ENCODE peak calls at places on chromosomes 1 and 21, in nine cellular contexts. C, L, M, I, R, B, W, H and P are unnamed samples.

GRCh38 chr1:232554431-232554830 is 75.5 kb downstream of the SIPA1L2 start:
- DNase-seq in H (no peak), I (no peak), M (no peak), R (no peak), B (no peak), W (no peak), L (no peak), C (no peak), P (no peak)

GRCh38 chr1:53754484-53755312 is 15.7 kb upstream of the GLIS1 start:
- DNase-seq in W (no peak), I (peak), L (no peak), H (no peak), B (no peak), R (peak), M (no peak), C (peak), P (no peak)

GRCh38 chr1:162889989-162890388 is 29.0 kb upstream of the CCDC190 start:
- DNase-seq in C (no peak), L (no peak), H (no peak), I (no peak), R (no peak), B (no peak), W (no peak), M (no peak), P (no peak)

GRCh38 chr1:232529747-232530146 is 100.2 kb downstream of the SIPA1L2 start:
- DNase-seq in W (no peak), L (no peak), H (no peak), C (no peak), I (no peak), M (no peak), B (no peak), R (no peak), P (no peak)

GRCh38 chr1:46749403-46749802 is 30.5 kb upstream of the EFCAB14 start:
- DNase-seq in R (no peak), I (no peak), H (no peak), C (no peak), B (no peak), L (no peak), M (no peak), W (no peak), P (no peak)

GRCh38 chr1:113253187-113253966 is 136.9 kb upstream of the MAGI3 start:
- DNase-seq in W (no peak), B (no peak), M (no peak), I (no peak), H (no peak), C (no peak), L (no peak), R (peak), P (no peak)

GRCh38 chr1:201356236-201356635 is 21.2 kb downstream of the TNNT2 start:
- DNase-seq in H (no peak), M (no peak), R (no peak), C (no peak), I (no peak), W (no peak), L (no peak), B (no peak), P (no peak)

GRCh38 chr1:101165944-101166343 is 70.9 kb upstream of the S1PR1 start:
- DNase-seq in L (no peak), B (no peak), W (no peak), I (no peak), H (no peak), R (no peak), C (no peak), M (no peak), P (peak)

GRCh38 chr1:246139745-246140182 is 367.3 kb downstream of the SMYD3 start:
- DNase-seq in L (no peak), W (no peak), M (no peak), R (no peak), B (no peak), H (no peak), I (no peak), C (no peak), P (no peak)

GRCh38 chr1:162678439-162678838 is 46.2 kb downstream of the DDR2 start:
- DNase-seq in H (no peak), C (no peak), R (no peak), W (no peak), B (no peak), L (no peak), I (no peak), M (no peak), P (no peak)

GRCh38 chr1:206513312-206514111 is 6.2 kb downstream of the RASSF5 start:
- DNase-seq in B (no peak), W (no peak), C (no peak), M (no peak), L (no peak), I (no peak), H (no peak), R (no peak), P (no peak)

GRCh38 chr1:92901699-92902405 is 59.4 kb downstream of the DIPK1A start:
- DNase-seq in R (no peak), M (no peak), W (no peak), C (no peak), L (no peak), I (no peak), H (no peak), B (no peak), P (no peak)

GRCh38 chr1:161013104-161013590 is 7.8 kb downstream of the F11R start:
- DNase-seq in R (no peak), H (no peak), M (no peak), W (no peak), B (no peak), L (no peak), I (no peak), C (no peak), P (no peak)

GRCh38 chr1:201582261-201582951 is 43.5 kb downstream of the NAV1 start:
- DNase-seq in L (no peak), R (no peak), W (no peak), H (peak), B (no peak), M (no peak), C (no peak), I (no peak), P (no peak)

GRCh38 chr1:38724160-38725131 is 135.1 kb downstream of the RRAGC start:
- DNase-seq in I (no peak), L (no peak), W (no peak), C (no peak), R (no peak), B (no peak), M (no peak), H (peak), P (no peak)

GRCh38 chr1:243325305-243325890 is 69.6 kb downstream of the SDCCAG8 start:
- DNase-seq in H (no peak), M (no peak), W (no peak), R (peak), B (peak), C (no peak), L (no peak), I (peak), P (no peak)

GRCh38 chr1:213089924-213090677 is 39.1 kb downstream of the RPS6KC1 start:
- DNase-seq in L (no peak), R (no peak), W (no peak), M (no peak), H (no peak), I (no peak), C (no peak), B (no peak), P (no peak)

GRCh38 chr1:186442651-186443114 is 18.2 kb downstream of the PDC start:
- DNase-seq in M (no peak), W (no peak), B (no peak), H (no peak), L (no peak), I (no peak), C (no peak), R (no peak), P (no peak)

GRCh38 chr1:238111521-238111920 is 220.8 kb upstream of the ZP4 start:
- DNase-seq in M (no peak), H (no peak), B (no peak), I (no peak), C (no peak), R (no peak), L (no peak), W (no peak), P (no peak)

GRCh38 chr1:6574025-6574620 is 5.7 kb upstream of the ZBTB48 start:
- DNase-seq in M (no peak), R (no peak), C (no peak), B (no peak), I (no peak), H (no peak), L (no peak), W (no peak), P (no peak)

GRCh38 chr1:54597455-54598030 is 25.8 kb downstream of the FAM151A start:
- DNase-seq in L (no peak), R (no peak), W (no peak), I (no peak), C (no peak), H (no peak), B (no peak), M (no peak), P (no peak)

GRCh38 chr21:33816148-33816547 is 99.5 kb downstream of the ATP5PO start:
- DNase-seq in B (no peak), I (no peak), R (no peak), C (no peak), L (no peak), M (no peak), W (no peak), H (no peak), P (no peak)

GRCh38 chr1:201761871-201762270 is 67.1 kb upstream of the IPO9 start:
- DNase-seq in I (no peak), H (no peak), B (no peak), M (no peak), R (no peak), W (no peak), C (no peak), L (no peak), P (no peak)

GRCh38 chr1:77250126-77250525 is 30.9 kb upstream of the PIGK start:
- DNase-seq in I (no peak), H (no peak), R (no peak), B (no peak), M (no peak), W (no peak), L (no peak), C (no peak), P (no peak)

GRCh38 chr1:145692785-145693443 is 14.3 kb downstream of the PDZK1 start:
- DNase-seq in I (no peak), R (no peak), B (no peak), H (no peak), W (no peak), L (no peak), C (no peak), M (no peak), P (no peak)

GRCh38 chr1:29804181-29804899 is 568.0 kb downstream of the PTPRU start:
- DNase-seq in I (no peak), L (peak), W (no peak), R (no peak), H (peak), M (no peak), C (no peak), B (no peak), P (peak)

GRCh38 chr1:5374176-5374575 is 618.0 kb downstream of the NPHP4 start:
- DNase-seq in R (no peak), H (peak), C (no peak), W (no peak), I (no peak), B (no peak), L (no peak), M (no peak), P (no peak)

GRCh38 chr1:47023268-47024137 is at the start of gene CYP4X1:
- DNase-seq in C (no peak), W (no peak), B (no peak), H (peak), R (no peak), L (no peak), I (no peak), M (no peak), P (peak)

GRCh38 chr1:85581138-85581801 is 709 bp downstream of the CCN1 start:
- DNase-seq in W (no peak), M (no peak), I (peak), L (peak), R (peak), H (peak), C (no peak), B (no peak), P (peak)

GRCh38 chr1:4796161-4796998 is 142.0 kb downstream of the AJAP1 start:
- DNase-seq in R (no peak), W (no peak), M (no peak), H (no peak), B (no peak), C (no peak), I (no peak), L (no peak), P (no peak)

GRCh38 chr21:8989883-8990325 is 1531.5 kb upstream of the TPTE start:
- DNase-seq in R (no peak), W (no peak), B (no peak), H (no peak), C (no peak), I (no peak), M (no peak), L (no peak), P (no peak)

GRCh38 chr1:8457771-8458409 is 140.0 kb downstream of the SLC45A1 start:
- DNase-seq in I (no peak), C (no peak), H (no peak), W (no peak), M (no peak), L (no peak), B (no peak), R (no peak), P (no peak)

GRCh38 chr1:115330480-115331013 is 7.5 kb downstream of the NGF start:
- DNase-seq in I (no peak), M (no peak), C (no peak), R (no peak), W (no peak), B (no peak), H (no peak), L (no peak), P (no peak)